ENCODE peak calls at places on chromosomes 1 and 21, in seven cellular contexts. W is astrocyte of the spinal cord, I is renal cortical epithelial cell, Z is mesothelial cell of epicardium, C is GM03348, F is endothelial cell of umbilical vein, R is WERI-Rb-1. B is an unnamed sample.

GRCh38 chr21:38468989-38469388 is 29.3 kb downstream of the ERG start:
- DNase-seq in C (peak), Z (no peak), W (no peak), F (no peak), I (peak), R (no peak), B (no peak)

GRCh38 chr1:229170778-229171505 is 100.0 kb upstream of the RAB4A start:
- DNase-seq in C (no peak), R (peak), Z (no peak), I (no peak), F (no peak), W (no peak), B (no peak)

GRCh38 chr1:161816201-161816600 is 50.1 kb downstream of the ATF6 start:
- DNase-seq in I (peak), R (no peak), C (peak), W (peak), Z (no peak), F (no peak), B (no peak)

GRCh38 chr1:231233735-231234417 is 7.1 kb upstream of the GNPAT start:
- DNase-seq in Z (no peak), C (no peak), F (no peak), R (no peak), W (peak), I (peak), B (no peak)

GRCh38 chr1:111864862-111865261 is 109.2 kb downstream of the DDX20 start:
- DNase-seq in W (no peak), R (no peak), Z (no peak), F (no peak), C (no peak), I (peak), B (no peak)

GRCh38 chr1:36393686-36394085 is 4.0 kb downstream of the LSM10 start:
- DNase-seq in I (no peak), Z (no peak), R (no peak), W (no peak), F (no peak), C (no peak), B (no peak)

GRCh38 chr1:157313240-157313807 is 175.1 kb upstream of the ETV3 start:
- DNase-seq in I (no peak), W (no peak), F (no peak), Z (no peak), R (no peak), C (no peak), B (no peak)

GRCh38 chr1:186304982-186305949 is 69.8 kb downstream of the TPR start:
- DNase-seq in W (peak), R (no peak), F (peak), I (peak), Z (no peak), C (peak), B (no peak)

GRCh38 chr1:20358761-20359263 is 68.1 kb downstream of the VWA5B1 start:
- DNase-seq in R (peak), I (peak), Z (no peak), W (peak), F (no peak), C (peak), B (no peak)

GRCh38 chr1:110235839-110236682 is 25.9 kb downstream of the KCNC4 start:
- DNase-seq in C (peak), I (peak), W (peak), R (no peak), F (peak), Z (no peak), B (no peak)

GRCh38 chr1:183110466-183110865 is 75.6 kb upstream of the LAMC2 start:
- DNase-seq in W (no peak), R (no peak), F (no peak), Z (no peak), I (no peak), C (no peak), B (no peak)

GRCh38 chr21:42539342-42539741 is 25.7 kb downstream of the SLC37A1 start:
- DNase-seq in F (no peak), W (no peak), I (no peak), Z (no peak), C (no peak), R (no peak), B (no peak)

GRCh38 chr1:94962745-94963265 is 35.9 kb upstream of the CNN3 start:
- DNase-seq in C (peak), F (peak), Z (no peak), I (peak), W (peak), R (no peak), B (no peak)

B was measured in ascending aorta.